ENCODE peak calls at places on chromosomes 7 and 10, in six cellular contexts. Y, R, B, G, N and T are unnamed samples.

GRCh38 chr7:44348300-44348699 is 22.9 kb upstream of the CAMK2B start:
- DNase-seq in Y (no peak), R (peak), B (peak), G (peak), N (no peak), T (no peak)

GRCh38 chr7:155965010-155965409 is 152.7 kb upstream of the SHH start:
- DNase-seq in Y (no peak), R (peak), B (peak), G (no peak), N (peak), T (peak)

GRCh38 chr7:129831424-129832058 is 121.2 kb downstream of the UBE2H start:
- DNase-seq in Y (peak), R (peak), B (peak), G (no peak), N (peak), T (peak)

GRCh38 chr10:43793714-43794113 is 145.0 kb upstream of the ZNF32 start:
- DNase-seq in Y (no peak), R (peak), B (peak), G (no peak), N (no peak), T (no peak)

GRCh38 chr7:118153551-118154177 is 30.3 kb upstream of the LSM8 start:
- DNase-seq in Y (peak), R (peak), B (peak), G (peak), N (peak), T (peak)

GRCh38 chr7:92116949-92117348 is 17.3 kb downstream of the CYP51A1 start:
- DNase-seq in Y (no peak), R (no peak), B (no peak), G (no peak), N (no peak), T (no peak)

GRCh38 chr10:61662794-61663259 is at the start of gene CABCOCO1:
- DNase-seq in Y (peak), R (peak), B (peak), G (no peak), N (peak), T (peak)

GRCh38 chr10:63720072-63720537 is 198.9 kb downstream of the REEP3 start:
- DNase-seq in Y (peak), R (peak), B (peak), G (peak), N (peak), T (peak)

GRCh38 chr7:94375167-94375566 is 19.5 kb upstream of the COL1A2 start:
- DNase-seq in Y (peak), R (peak), B (peak), G (no peak), N (no peak), T (no peak)

GRCh38 chr7:133394369-133394768 is 141.5 kb downstream of the EXOC4 start:
- DNase-seq in Y (no peak), R (no peak), B (no peak), G (peak), N (no peak), T (no peak)